ENCODE peak calls at places on chromosomes 11 and 22, in five cellular contexts. O is body of pancreas, R is K562, W is Peyer's patch, H is stomach. I is an unnamed sample.

GRCh38 chr11:119584193-119585037 is 144.6 kb downstream of the NECTIN1 start:
- DNase-seq in H (peak), R (peak), O (peak), W (no peak), I (peak)

GRCh38 chr11:76008474-76008873 is 193.5 kb downstream of the UVRAG start:
- DNase-seq in H (no peak), R (no peak), W (no peak), O (no peak), I (no peak)

GRCh38 chr22:29979645-29980303 is 96.8 kb downstream of the MTMR3 start:
- DNase-seq in H (no peak), O (no peak), W (no peak), R (no peak), I (no peak)

GRCh38 chr11:75815345-75815983 is 454 bp downstream of the UVRAG start:
- DNase-seq in R (no peak), O (no peak), W (peak), H (peak), I (peak)

GRCh38 chr22:44557064-44557748 is 59.2 kb upstream of the RTL6 start:
- DNase-seq in R (no peak), H (no peak), W (no peak), O (no peak), I (no peak)

GRCh38 chr11:113162590-113162961 is 151.8 kb upstream of the TTC12 start:
- DNase-seq in W (no peak), R (peak), H (peak), O (no peak), I (no peak)

GRCh38 chr11:72789493-72790131 is 4.2 kb downstream of the STARD10 start:
- DNase-seq in R (no peak), O (no peak), H (peak), W (no peak), I (no peak)

GRCh38 chr11:14413307-14414072 is 54.5 kb upstream of the RRAS2 start:
- DNase-seq in O (peak), W (no peak), R (peak), H (no peak), I (no peak)

GRCh38 chr11:107860688-107861087 is 2.1 kb upstream of the SLC35F2 start:
- DNase-seq in O (no peak), H (no peak), R (peak), W (no peak), I (no peak)

GRCh38 chr11:35389112-35389511 is 30.2 kb downstream of the SLC1A2 start:
- DNase-seq in R (no peak), O (peak), H (no peak), W (no peak), I (no peak)

GRCh38 chr11:123469586-123469985 is 39.5 kb downstream of the GRAMD1B start:
- DNase-seq in W (no peak), O (no peak), H (no peak), R (no peak), I (no peak)

GRCh38 chr22:28142361-28142801 is 223.3 kb upstream of the PITPNB start:
- DNase-seq in W (no peak), R (no peak), O (no peak), H (no peak), I (no peak)

GRCh38 chr11:112961146-112961668 is at the start of gene NCAM1:
- DNase-seq in R (peak), H (peak), W (peak), O (peak), I (peak)

GRCh38 chr11:77003954-77004353 is 30.2 kb upstream of the B3GNT6 start:
- DNase-seq in W (no peak), H (no peak), R (no peak), O (no peak), I (no peak)

GRCh38 chr11:12284321-12285050 is 92.9 kb upstream of the PARVA start:
- DNase-seq in R (no peak), O (no peak), W (no peak), H (peak), I (no peak)

GRCh38 chr11:76903325-76903724 is 42.6 kb downstream of the ACER3 start:
- DNase-seq in O (no peak), R (no peak), W (no peak), H (no peak), I (no peak)

DNA sequence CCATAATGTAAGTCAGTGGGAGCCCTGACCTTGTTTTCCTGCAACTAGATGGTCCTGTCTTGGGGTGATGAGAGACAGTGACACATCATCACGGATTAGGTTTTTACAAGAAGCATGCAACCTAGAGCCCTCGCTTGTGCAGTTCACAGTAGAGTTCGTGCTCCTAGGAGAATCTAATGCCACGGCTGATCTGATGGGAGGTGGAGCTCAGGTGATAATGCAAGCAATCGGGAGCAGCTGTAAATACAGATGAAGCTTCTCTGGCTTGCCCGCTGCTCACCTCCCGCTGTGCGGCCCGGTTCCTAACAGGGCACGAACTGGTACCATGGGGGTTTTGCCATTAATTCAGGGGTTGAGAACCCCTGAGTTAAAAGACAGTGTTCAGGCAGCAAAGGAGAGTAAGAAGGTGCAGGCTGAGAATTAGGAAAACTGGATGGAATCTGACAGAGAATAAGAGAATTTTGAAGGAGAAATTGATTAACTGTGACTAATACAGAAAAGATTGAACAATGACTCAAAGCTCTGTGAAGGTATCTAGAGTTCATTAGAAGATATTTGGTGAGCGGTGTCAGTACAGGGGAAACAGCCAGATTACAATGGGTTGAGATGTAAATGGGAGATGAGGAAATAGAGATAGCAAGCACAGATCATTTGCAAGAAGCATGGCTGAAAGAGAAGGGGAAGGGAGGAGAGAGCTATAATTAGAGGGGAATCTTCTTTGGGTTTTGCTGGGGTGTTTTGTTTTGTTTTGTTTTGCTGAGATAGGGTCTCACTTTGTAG is 21.0 kb downstream of the WEE1 start:
- DNase-seq in H (no peak), R (no peak), O (no peak), W (no peak), I (no peak)
- TF ChIP-seq POLR2A in H (no peak), R (no peak), O (no peak), W (no peak), I (no peak)

DNA sequence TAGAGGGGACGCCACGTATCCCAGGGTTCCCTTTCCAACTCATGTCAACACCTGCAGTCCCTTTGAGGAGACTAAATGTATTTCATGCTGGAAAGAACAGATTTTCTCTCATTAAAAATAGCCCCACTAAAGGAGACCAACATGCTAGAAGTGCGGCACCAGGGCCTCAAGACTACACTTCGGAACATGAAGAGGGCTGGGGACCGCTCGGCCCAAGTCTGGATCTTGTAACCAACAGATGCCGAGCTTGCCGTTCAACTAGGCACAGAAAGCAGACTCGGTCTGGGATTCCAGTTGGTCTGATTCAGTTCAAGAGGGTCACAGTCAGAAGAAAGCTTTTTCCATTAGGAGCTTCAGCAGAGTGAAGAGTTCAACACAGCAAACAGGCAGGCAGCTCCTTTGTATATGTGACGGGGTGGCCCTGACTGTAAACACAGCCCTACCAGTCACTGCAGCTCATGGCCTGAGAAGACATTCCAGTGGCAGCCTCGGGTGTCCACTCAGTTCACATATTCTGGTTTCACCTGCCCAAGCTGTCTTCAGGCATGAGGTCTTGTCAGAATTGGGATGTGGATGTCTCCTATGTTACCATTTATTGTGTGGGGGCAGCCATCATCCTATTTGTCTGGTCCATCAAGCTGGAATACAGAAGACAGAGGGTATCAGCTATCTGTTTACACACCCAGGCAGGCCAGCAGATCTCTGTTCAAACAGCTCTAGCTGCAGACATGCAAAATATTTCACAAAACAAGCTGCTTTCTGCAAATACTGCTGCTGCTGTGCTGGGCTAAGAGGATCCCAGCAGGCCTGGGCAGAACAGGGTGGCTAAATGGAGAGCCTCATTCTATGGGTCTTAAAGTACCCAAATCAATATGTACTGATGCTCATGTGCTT is 8.8 kb downstream of the RIC8A start:
- DNase-seq in H (peak), W (no peak), R (no peak), O (no peak), I (no peak)
- TF ChIP-seq POLR2A in H (no peak), W (no peak), R (peak), O (no peak), I (no peak)

GRCh38 chr11:64337538-64338249 is 2.3 kb upstream of the CCDC88B start:
- DNase-seq in W (no peak), R (no peak), H (no peak), O (no peak), I (no peak)

GRCh38 chr11:64340671-64341335 is 799 bp downstream of the CCDC88B start:
- DNase-seq in W (peak), R (peak), O (peak), H (peak), I (no peak)

GRCh38 chr11:64339754-64340408 is at the start of gene CCDC88B:
- DNase-seq in R (no peak), W (peak), H (peak), O (peak), I (no peak)

GRCh38 chr11:64341429-64341828 is 1.4 kb downstream of the CCDC88B start:
- DNase-seq in H (no peak), R (no peak), W (no peak), O (no peak), I (no peak)

GRCh38 chr11:64339319-64339718 is 685 bp upstream of the CCDC88B start:
- DNase-seq in W (no peak), O (no peak), H (no peak), R (no peak), I (no peak)
- TF ChIP-seq POLR2A in W (no peak), O (no peak), H (no peak), R (no peak), I (no peak)

DNA sequence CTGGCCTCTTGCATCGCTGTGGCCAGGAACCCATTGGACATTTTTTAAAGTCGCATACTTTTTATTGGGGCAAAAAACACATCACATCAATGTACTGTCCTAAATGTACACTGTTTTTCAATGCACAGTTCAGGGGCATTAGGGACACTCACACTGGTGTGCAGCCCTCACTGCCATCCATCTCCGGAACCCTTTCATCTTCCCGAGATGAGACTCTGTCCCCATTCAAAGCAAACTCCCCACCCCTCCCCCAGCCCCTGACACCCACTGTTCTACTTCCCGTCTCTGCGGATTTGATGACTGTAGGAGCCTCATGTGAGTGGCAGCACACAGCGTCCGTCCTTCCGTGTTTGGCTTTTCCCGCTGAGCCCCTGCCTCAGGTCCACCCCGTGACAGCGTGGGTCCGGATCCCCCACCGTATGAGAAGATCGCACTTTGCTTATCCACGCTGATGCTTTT is 41.8 kb upstream of the TH start:
- DNase-seq in R (no peak), W (peak), H (no peak), O (no peak), I (no peak)
- TF ChIP-seq POLR2A in R (no peak), W (no peak), H (no peak), O (no peak), I (no peak)

GRCh38 chr11:111961389-111962300 is 24.5 kb downstream of the DIXDC1 start:
- DNase-seq in H (no peak), W (no peak), O (no peak), R (no peak), I (no peak)

GRCh38 chr11:111960916-111961315 is 23.8 kb downstream of the DIXDC1 start:
- DNase-seq in H (peak), R (no peak), W (no peak), O (peak), I (no peak)

GRCh38 chr11:111954154-111954553 is 17.0 kb downstream of the DIXDC1 start:
- DNase-seq in W (no peak), R (no peak), O (no peak), H (no peak), I (no peak)

GRCh38 chr11:111957663-111958415 is 20.7 kb downstream of the DIXDC1 start:
- DNase-seq in R (no peak), H (no peak), W (no peak), O (no peak), I (no peak)
- TF ChIP-seq POLR2A in R (no peak), H (no peak), W (no peak), O (no peak), I (no peak)

GRCh38 chr11:64865286-64866172 is 12.9 kb downstream of the EHD1 start:
- DNase-seq in H (no peak), O (no peak), W (peak), R (no peak), I (no peak)

GRCh38 chr11:64862914-64863313 is 15.5 kb downstream of the EHD1 start:
- DNase-seq in O (no peak), R (no peak), H (no peak), W (no peak), I (no peak)

GRCh38 chr11:64864135-64864472 is 14.3 kb downstream of the EHD1 start:
- DNase-seq in W (no peak), H (no peak), R (no peak), O (peak), I (no peak)

GRCh38 chr11:64864473-64865285 is 13.7 kb downstream of the EHD1 start:
- DNase-seq in H (no peak), O (no peak), R (peak), W (peak), I (peak)

GRCh38 chr11:64863381-64864060 is 14.9 kb downstream of the EHD1 start:
- DNase-seq in H (no peak), R (no peak), O (no peak), W (no peak), I (no peak)
- TF ChIP-seq POLR2A in H (no peak), R (no peak), O (no peak), W (no peak), I (no peak)

DNA sequence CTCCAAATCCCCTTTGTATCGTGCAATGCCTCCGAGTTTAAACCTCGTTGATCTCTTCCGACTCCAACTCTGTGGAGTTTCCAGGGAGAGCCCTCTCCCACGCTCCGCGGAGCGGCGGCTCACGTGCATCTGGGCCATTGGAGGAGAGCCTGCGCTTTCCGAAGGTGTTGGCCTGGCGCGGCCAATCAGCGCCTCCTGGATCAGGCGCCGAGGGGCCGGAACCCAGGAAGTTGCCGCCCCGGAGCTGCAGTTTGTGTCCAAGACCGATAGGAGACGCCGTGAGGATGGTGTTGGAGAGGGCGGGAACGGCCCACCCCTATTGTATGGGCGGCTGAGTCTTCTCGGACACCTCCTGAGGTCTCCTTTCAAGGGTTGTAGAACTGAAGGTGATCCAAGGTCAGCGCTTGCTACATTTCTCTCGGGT is 1.6 kb downstream of the ADAMTS15 start:
- DNase-seq in R (peak), O (peak), W (no peak), H (peak), I (no peak)
- TF ChIP-seq POLR2A in R (no peak), O (no peak), W (no peak), H (no peak), I (no peak)

GRCh38 chr11:65790104-65790901 is 3.4 kb downstream of the OVOL1 start:
- DNase-seq in W (no peak), H (no peak), O (no peak), R (no peak), I (no peak)

GRCh38 chr11:65790902-65791650 is 4.2 kb downstream of the OVOL1 start:
- DNase-seq in R (no peak), W (no peak), H (no peak), O (no peak), I (no peak)

GRCh38 chr11:65792456-65792855 is 5.6 kb downstream of the OVOL1 start:
- DNase-seq in H (no peak), W (no peak), O (no peak), R (no peak), I (no peak)

GRCh38 chr11:65793144-65793581 is 6.3 kb downstream of the OVOL1 start:
- DNase-seq in W (no peak), H (peak), R (no peak), O (peak), I (no peak)

DNA sequence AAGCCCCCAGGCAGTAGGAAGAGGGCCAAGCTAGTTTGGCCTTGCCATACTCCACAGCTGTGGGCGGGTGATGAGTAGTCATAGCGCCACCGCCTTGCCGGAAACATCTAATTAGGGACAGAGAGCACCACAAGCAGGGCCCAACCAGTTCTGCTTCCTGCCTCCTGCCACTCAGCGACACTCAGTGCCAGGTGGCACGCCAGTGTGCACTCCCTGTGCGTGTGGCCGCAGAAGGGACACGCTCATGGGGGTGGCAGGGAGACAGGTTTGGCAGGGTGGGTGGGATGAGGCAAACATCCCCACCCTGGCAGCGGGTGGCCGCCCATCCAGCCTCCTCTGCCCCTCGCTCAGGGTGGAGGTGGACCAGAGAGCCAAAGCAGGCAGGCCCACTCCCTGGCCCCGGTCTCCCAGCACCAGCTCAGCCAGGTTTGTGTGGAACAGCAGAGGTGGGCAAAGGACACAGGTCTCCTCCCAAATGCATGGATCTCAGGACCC is 4.9 kb downstream of the OVOL1 start:
- DNase-seq in W (peak), R (no peak), H (peak), O (no peak), I (no peak)
- TF ChIP-seq POLR2A in W (peak), R (no peak), H (no peak), O (no peak), I (no peak)

GRCh38 chr11:5247479-5248192 is 2.0 kb downstream of the HBG1 start:
- DNase-seq in W (no peak), O (no peak), R (peak), H (no peak), I (no peak)
- TF ChIP-seq POLR2A in W (no peak), O (no peak), R (peak), H (no peak), I (no peak)

I was measured in H54.